ENCODE peak calls at places on chromosomes 7 and 10, in eight cellular contexts. S, J, G, T, N, U, X and K are unnamed samples.

GRCh38 chr7:95700917-95701316 is 71.4 kb upstream of the DYNC1I1 start:
- DNase-seq in S (no peak), J (no peak), G (no peak), T (no peak), N (no peak), U (no peak), X (no peak), K (no peak)

GRCh38 chr7:5218564-5219360 is 28.7 kb downstream of the WIPI2 start:
- DNase-seq in S (no peak), J (peak; percentile 8), G (peak; percentile 59), T (no peak), N (no peak), U (no peak), X (no peak), K (peak; percentile 85)

GRCh38 chr10:18214692-18215563 is 74.7 kb downstream of the CACNB2 start:
- DNase-seq in S (peak; percentile 46), J (no peak), G (peak; percentile 60), T (peak; percentile 61), N (no peak), U (no peak), X (peak; percentile 11), K (no peak)

GRCh38 chr7:2017914-2018785 is 214.6 kb downstream of the MAD1L1 start:
- DNase-seq in S (no peak), J (peak; percentile 53), G (no peak), T (no peak), N (no peak), U (no peak), X (no peak), K (peak; percentile 71)

GRCh38 chr7:107180378-107180777 is 11.6 kb downstream of the HBP1 start:
- DNase-seq in S (peak; percentile 10), J (peak; percentile 87), G (peak; percentile 56), T (no peak), N (peak; percentile 60), U (no peak), X (no peak), K (no peak)

GRCh38 chr10:80168679-80169380 is 36.3 kb downstream of the PLAC9 start:
- DNase-seq in S (no peak), J (peak; percentile 75), G (no peak), T (no peak), N (no peak), U (no peak), X (no peak), K (peak; percentile 78)

GRCh38 chr7:6375346-6376101 is 72.2 kb downstream of the DAGLB start:
- DNase-seq in S (no peak), J (peak; percentile 69), G (no peak), T (no peak), N (peak; percentile 36), U (no peak), X (no peak), K (peak; percentile 77)

GRCh38 chr7:116367171-116367813 is 132.2 kb upstream of the CAV2 start:
- DNase-seq in S (no peak), J (no peak), G (no peak), T (no peak), N (no peak), U (no peak), X (no peak), K (no peak)

GRCh38 chr10:103986360-103986759 is 19.4 kb downstream of the SLK start:
- DNase-seq in S (no peak), J (no peak), G (no peak), T (no peak), N (no peak), U (no peak), X (no peak), K (no peak)

GRCh38 chr7:74453321-74454011 is at the start of gene GTF2IRD1:
- DNase-seq in S (peak; percentile 61), J (peak; percentile 82), G (peak; percentile 78), T (peak; percentile 48), N (peak; percentile 57), U (peak; percentile 71), X (peak; percentile 9), K (no peak)

GRCh38 chr10:100518761-100519241 is 860 bp downstream of the SEC31B start:
- DNase-seq in S (peak; percentile 69), J (peak; percentile 80), G (peak; percentile 70), T (peak; percentile 83), N (peak; percentile 42), U (peak; percentile 25), X (peak; percentile 35), K (no peak)